ENCODE peak calls at places on chromosomes 1 and 21, in four cellular contexts. Q is IMR-90, I is mesendoderm, W is H1. P is an unnamed sample.

GRCh38 chr1:41751804-41752513 is 166.8 kb downstream of the HIVEP3 start:
- DNase-seq in Q (peak; percentile 92), I (no peak), W (no peak), P (no peak)

GRCh38 chr1:47487826-47488450 is 50.1 kb downstream of the FOXD2 start:
- DNase-seq in Q (no peak), I (no peak), W (no peak), P (no peak)

GRCh38 chr1:2528016-2528415 is 1.6 kb upstream of the PANK4 start:
- DNase-seq in Q (no peak), I (no peak), W (no peak), P (no peak)

GRCh38 chr1:2812939-2813653 is 11.6 kb upstream of the TTC34 start:
- DNase-seq in Q (no peak), I (no peak), W (no peak), P (no peak)

GRCh38 chr21:18245493-18245967 is 897 bp downstream of the CHODL start:
- DNase-seq in Q (no peak), I (peak; percentile 7), W (no peak), P (no peak)

GRCh38 chr21:42403611-42404231 is at the start of gene UBASH3A:
- DNase-seq in Q (no peak), I (no peak), W (no peak), P (no peak)

GRCh38 chr1:156750932-156751723 is at the start of gene HDGF:
- DNase-seq in Q (no peak), I (peak; percentile 68), W (no peak), P (no peak)

GRCh38 chr1:83836543-83836942 is 162.4 kb downstream of the TTLL7 start:
- DNase-seq in Q (no peak), I (no peak), W (no peak), P (no peak)

GRCh38 chr21:25424045-25424444 is 183.2 kb downstream of the MRPL39 start:
- DNase-seq in Q (no peak), I (no peak), W (no peak), P (no peak)

GRCh38 chr1:10767282-10767681 is 29.2 kb downstream of the CASZ1 start:
- DNase-seq in Q (no peak), I (no peak), W (no peak), P (no peak)

GRCh38 chr1:174114788-174115448 is 44.4 kb upstream of the RABGAP1L start:
- DNase-seq in Q (peak; percentile 40), I (peak; percentile 87), W (no peak), P (peak; percentile 46)

GRCh38 chr1:100671604-100672003 is 47.9 kb upstream of the VCAM1 start:
- DNase-seq in Q (peak; percentile 60), I (no peak), W (no peak), P (no peak)

GRCh38 chr21:32572574-32573420 is 12.5 kb downstream of the TCP10L start:
- DNase-seq in Q (no peak), I (no peak), W (no peak), P (no peak)

GRCh38 chr1:156747737-156748669 is 3.5 kb downstream of the HDGF start:
- DNase-seq in Q (no peak), I (peak; percentile 47), W (no peak), P (no peak)

GRCh38 chr1:16117936-16118335 is 37.9 kb downstream of the EPHA2 start:
- DNase-seq in Q (no peak), I (no peak), W (no peak), P (peak; percentile 21)

GRCh38 chr1:239835946-239836345 is 255.7 kb upstream of the FMN2 start:
- DNase-seq in Q (no peak), I (no peak), W (no peak), P (no peak)

GRCh38 chr1:151991663-151992344 is 1.9 kb downstream of the S100A10 start:
- DNase-seq in Q (no peak), I (no peak), W (no peak), P (no peak)

GRCh38 chr21:27645285-27645684 is 678.4 kb upstream of the ADAMTS5 start:
- DNase-seq in Q (peak; percentile 47), I (no peak), W (no peak), P (no peak)

GRCh38 chr1:27109103-27109822 is 45.7 kb downstream of the SLC9A1 start:
- DNase-seq in Q (no peak), I (peak; percentile 80), W (no peak), P (peak; percentile 74)

GRCh38 chr1:171805395-171806115 is 24.1 kb downstream of the METTL13 start:
- DNase-seq in Q (no peak), I (peak; percentile 81), W (no peak), P (no peak)

GRCh38 chr1:6873298-6874015 is 88.2 kb downstream of the CAMTA1 start:
- DNase-seq in Q (peak; percentile 59), I (no peak), W (no peak), P (no peak)

GRCh38 chr1:230188826-230189225 is 121.8 kb downstream of the GALNT2 start:
- DNase-seq in Q (no peak), I (no peak), W (no peak), P (no peak)

GRCh38 chr1:6795661-6796060 is 10.4 kb downstream of the CAMTA1 start:
- DNase-seq in Q (peak; percentile 97), I (peak; percentile 53), W (no peak), P (no peak)

GRCh38 chr21:43207868-43208267 is 39.1 kb downstream of the CRYAA start:
- DNase-seq in Q (no peak), I (no peak), W (no peak), P (no peak)

GRCh38 chr1:201353186-201353940 is 24.1 kb downstream of the TNNT2 start:
- DNase-seq in Q (no peak), I (no peak), W (no peak), P (no peak)

GRCh38 chr1:87221008-87221407 is 107.7 kb upstream of the LMO4 start:
- DNase-seq in Q (peak; percentile 40), I (peak; percentile 36), W (no peak), P (no peak)

GRCh38 chr1:64823691-64824476 is 79.0 kb downstream of the RAVER2 start:
- DNase-seq in Q (peak; percentile 81), I (peak; percentile 84), W (no peak), P (peak; percentile 56)

GRCh38 chr1:108962681-108963051 is 618 bp downstream of the CLCC1 start:
- DNase-seq in Q (peak; percentile 6), I (no peak), W (no peak), P (peak; percentile 46)

GRCh38 chr1:41935226-41935625 is 16.5 kb upstream of the HIVEP3 start:
- DNase-seq in Q (peak; percentile 34), I (no peak), W (no peak), P (no peak)

GRCh38 chr1:246608616-246609376 is 42.5 kb downstream of the CNST start:
- DNase-seq in Q (peak; percentile 97), I (peak; percentile 76), W (no peak), P (peak; percentile 31)

GRCh38 chr1:34845131-34845901 is 14.2 kb downstream of the SMIM12 start:
- DNase-seq in Q (no peak), I (peak; percentile 69), W (no peak), P (no peak)

GRCh38 chr1:81912383-81912782 is 111.6 kb downstream of the ADGRL2 start:
- DNase-seq in Q (no peak), I (no peak), W (no peak), P (no peak)

GRCh38 chr1:155193275-155193990 is 14.3 kb downstream of the THBS3 start:
- DNase-seq in Q (peak; percentile 81), I (peak; percentile 96), W (no peak), P (peak; percentile 95)

GRCh38 chr1:109975718-109976117 is 8.8 kb upstream of the AHCYL1 start:
- DNase-seq in Q (peak; percentile 85), I (no peak), W (no peak), P (no peak)

GRCh38 chr1:45258059-45258650 is 51.8 kb upstream of the ZSWIM5 start:
- DNase-seq in Q (no peak), I (peak; percentile 42), W (no peak), P (no peak)
- H3K4me2 ChIP-seq in Q (no peak overlapping the region), I (no peak overlapping the region), W (no peak overlapping the region), P (no peak overlapping the region)

GRCh38 chr1:71792264-71792663 is 490.1 kb downstream of the NEGR1 start:
- DNase-seq in Q (no peak), I (no peak), W (no peak), P (no peak)

DNA sequence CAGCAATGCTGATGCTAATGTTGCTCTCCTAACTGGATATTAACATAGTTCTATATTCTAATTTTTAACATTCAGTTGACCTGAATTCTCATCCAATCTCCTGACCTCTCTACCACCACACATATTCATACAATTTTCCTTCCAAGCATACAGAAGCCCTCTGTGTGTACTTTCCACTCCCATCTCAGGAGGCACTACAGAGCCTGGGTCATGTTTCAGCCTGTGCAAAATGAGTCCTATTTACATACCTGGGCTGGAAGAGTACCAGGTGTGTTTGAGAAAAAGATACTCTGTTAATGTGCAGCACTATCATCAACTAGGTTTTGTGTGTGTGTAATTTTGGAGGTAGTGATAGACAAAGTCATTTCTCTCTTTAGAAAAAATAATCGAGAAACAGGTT is 486.3 kb downstream of the NEGR1 start:
- DNase-seq in Q (no peak), I (peak; percentile 6), W (no peak), P (no peak)
- H3K56ac ChIP-seq in Q (no peak overlapping the region), I (no peak overlapping the region), W (no peak overlapping the region), P (no peak overlapping the region)

GRCh38 chr1:185441608-185442007 is 124.6 kb upstream of the IVNS1ABP start:
- DNase-seq in Q (peak; percentile 74), I (no peak), W (no peak), P (no peak)
- H3K4me2 ChIP-seq in Q (no peak overlapping the region), I (no peak overlapping the region), W (no peak overlapping the region), P (no peak overlapping the region)

GRCh38 chr1:158021721-158022120 is 28.3 kb downstream of the KIRREL1 start:
- DNase-seq in Q (no peak), I (no peak), W (no peak), P (no peak)

GRCh38 chr1:158017800-158018595 is 24.6 kb downstream of the KIRREL1 start:
- DNase-seq in Q (no peak), I (no peak), W (no peak), P (no peak)

GRCh38 chr1:158022554-158023278 is 29.3 kb downstream of the KIRREL1 start:
- DNase-seq in Q (no peak), I (no peak), W (no peak), P (no peak)

GRCh38 chr1:158019177-158019868 is 25.9 kb downstream of the KIRREL1 start:
- DNase-seq in Q (peak; percentile 94), I (peak; percentile 98), W (peak; percentile 57), P (peak; percentile 82)

GRCh38 chr1:158020877-158021630 is 27.6 kb downstream of the KIRREL1 start:
- DNase-seq in Q (no peak), I (no peak), W (no peak), P (no peak)
- H3K56ac ChIP-seq in Q (peak overlapping the region; percentile 95), I (peak overlapping the region; percentile 51), W (no peak overlapping the region), P (no peak overlapping the region)

DNA sequence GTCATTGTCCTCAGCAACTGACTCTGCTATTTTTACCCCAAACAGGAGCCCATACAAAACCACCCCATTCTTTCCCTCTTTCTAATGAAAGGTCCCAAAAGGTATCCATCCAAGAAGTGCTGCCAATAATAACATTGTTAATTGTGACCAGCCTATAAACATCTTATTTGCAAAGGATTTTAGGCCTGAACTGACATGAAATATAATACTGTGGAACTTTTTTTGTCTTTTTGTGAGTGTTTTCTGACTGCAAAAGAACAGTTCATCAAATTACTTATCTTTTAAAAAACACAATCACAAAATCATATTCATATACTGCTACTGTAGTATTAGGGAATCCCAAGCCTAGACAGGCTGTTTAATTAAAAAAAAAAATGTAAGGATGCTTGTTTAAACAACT is 3.4 kb downstream of the PIGM start:
- DNase-seq in Q (no peak), I (no peak), W (no peak), P (no peak)
- H3K4me2 ChIP-seq in Q (no peak overlapping the region), I (no peak overlapping the region), W (no peak overlapping the region), P (no peak overlapping the region)

P was measured in H9.